ENCODE peak calls at places on chromosomes 6 and 20, in four cellular contexts. N is Karpas-422, L is tibial artery, Z is upper lobe of left lung. F is an unnamed sample. For H3K4me1, the result is how much of the 10 kb centered on the place peaks cover.

GRCh38 chr20:24912397-24913075 is 36.5 kb upstream of the CST7 start:
- DNase-seq in N (no peak), Z (no peak), L (no peak), F (no peak)

GRCh38 chr6:135251964-135252429 is 70.9 kb downstream of the MYB start:
- DNase-seq in N (no peak), Z (no peak), L (no peak), F (no peak)

GRCh38 chr6:111248789-111249188 is 161.5 kb downstream of the SLC16A10 start:
- DNase-seq in N (no peak), Z (no peak), L (no peak), F (no peak)

GRCh38 chr6:18446771-18447170 is 59.6 kb downstream of the RNF144B start:
- DNase-seq in L (no peak), Z (no peak), N (no peak), F (no peak)

GRCh38 chr20:63352811-63353221 is 8.3 kb downstream of the CHRNA4 start:
- DNase-seq in N (no peak), L (no peak), Z (peak), F (no peak)

GRCh38 chr6:88535296-88535695 is 369.1 kb upstream of the CNR1 start:
- DNase-seq in N (no peak), Z (no peak), L (no peak), F (no peak)

GRCh38 chr20:33812673-33813462 is 1.7 kb downstream of the CHMP4B start:
- DNase-seq in N (peak), Z (no peak), L (no peak), F (no peak)

GRCh38 chr6:125989631-125990030 is 3.3 kb downstream of the TRMT11 start:
- DNase-seq in L (no peak), Z (no peak), N (no peak), F (no peak)

GRCh38 chr6:142802124-142802523 is 142.9 kb downstream of the HIVEP2 start:
- DNase-seq in L (no peak), Z (no peak), N (no peak), F (no peak)

GRCh38 chr6:128657181-128657580 is 136.8 kb upstream of the PTPRK start:
- DNase-seq in L (no peak), Z (no peak), N (no peak), F (no peak)

GRCh38 chr6:36201612-36202011 is 5.1 kb downstream of the BRPF3 start:
- DNase-seq in N (no peak), L (no peak), Z (no peak), F (no peak)

GRCh38 chr6:109360791-109361190 is 21.5 kb downstream of the CD164 start:
- DNase-seq in N (no peak), Z (no peak), L (no peak), F (no peak)
- H3K4me3 ChIP-seq in N (no peak), Z (no peak), L (no peak), F (no peak)

DNA sequence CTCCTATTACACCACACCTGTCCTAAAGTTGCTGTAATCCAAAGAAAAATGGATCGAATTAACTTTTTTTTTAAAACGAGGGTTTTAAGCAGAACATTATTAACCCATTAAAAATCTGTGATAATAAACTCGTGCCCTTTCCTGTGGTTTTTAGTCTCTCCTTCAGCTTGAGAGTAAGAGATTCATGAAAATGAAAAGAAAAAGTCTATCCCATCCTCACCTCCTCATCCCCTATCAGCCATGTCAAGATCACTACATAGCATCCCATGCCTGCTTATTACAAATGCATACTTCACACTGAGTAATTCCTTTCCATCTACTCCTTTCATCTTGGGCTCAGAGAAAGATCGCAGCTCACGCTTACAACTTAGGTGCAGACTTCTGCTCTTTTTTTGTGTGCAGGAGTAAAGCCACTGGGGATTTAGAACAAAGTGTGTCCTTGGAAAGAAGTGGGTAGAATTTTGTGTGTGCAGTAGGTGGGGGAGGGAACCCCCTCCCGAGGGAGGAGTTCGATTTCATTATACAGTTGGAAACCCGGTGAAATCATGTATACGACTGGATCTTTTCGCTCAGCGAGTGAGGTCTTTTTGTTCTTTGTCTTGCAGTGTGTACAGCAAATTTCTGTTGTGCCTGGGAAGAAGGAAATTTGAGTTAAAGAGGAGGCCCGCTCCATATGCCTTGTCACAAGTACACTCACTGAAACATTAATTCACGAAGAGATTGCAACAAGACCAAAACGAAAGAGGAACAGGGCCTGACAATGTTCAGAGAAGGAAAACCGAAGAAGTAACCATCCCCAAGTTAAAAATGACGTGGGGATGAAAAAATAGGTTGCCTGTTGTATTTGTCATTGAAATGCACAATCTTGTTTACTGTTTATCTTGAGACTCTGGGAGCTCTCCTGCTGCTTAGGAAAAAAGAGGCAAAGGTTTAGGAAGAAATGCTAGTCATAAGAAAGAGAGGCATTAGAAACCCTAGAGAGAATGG is 146.5 kb upstream of the ZNF217 start:
- DNase-seq in N (no peak), Z (no peak), L (no peak), F (no peak)
- H3K4me1 ChIP-seq in N (under half), Z (under half), L (under half), F (under half)

DNA sequence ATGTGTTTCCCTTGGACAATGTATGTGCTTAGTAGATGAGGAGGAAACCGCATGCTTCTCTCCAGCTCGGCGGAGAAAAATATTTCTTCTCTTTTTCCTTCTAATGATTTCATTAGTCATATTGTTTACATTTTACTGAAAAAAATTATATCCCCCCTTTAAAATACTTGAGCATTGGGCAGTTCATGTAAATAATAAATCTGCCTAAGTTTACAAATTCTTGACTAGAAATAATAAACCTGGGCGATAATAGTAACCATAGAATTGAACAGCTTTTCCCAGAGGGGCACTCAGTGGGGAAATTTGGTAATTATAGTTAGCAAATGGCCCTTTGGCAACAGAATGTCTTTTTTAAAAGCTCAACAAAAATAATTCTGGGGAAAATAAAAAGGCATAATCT is 55.4 kb downstream of the PFDN4 start:
- DNase-seq in Z (no peak), L (no peak), N (no peak), F (no peak)
- H3K4me3 ChIP-seq in Z (no peak), L (no peak), N (no peak), F (no peak)

GRCh38 chr6:90156861-90157260 is 139.8 kb downstream of the BACH2 start:
- DNase-seq in Z (no peak), L (no peak), N (no peak), F (no peak)
- H3K4me1 ChIP-seq in Z (under half), L (under half), N (under half), F (under half)

GRCh38 chr20:57629976-57630525 is 9.8 kb upstream of the ZBP1 start:
- DNase-seq in Z (no peak), L (no peak), N (no peak), F (no peak)

GRCh38 chr20:57625181-57625958 is 5.1 kb upstream of the ZBP1 start:
- DNase-seq in Z (no peak), N (no peak), L (no peak), F (no peak)

GRCh38 chr20:57627972-57628650 is 7.9 kb upstream of the ZBP1 start:
- DNase-seq in L (peak), Z (no peak), N (peak), F (peak)

GRCh38 chr20:57625978-57626377 is 5.8 kb upstream of the ZBP1 start:
- DNase-seq in N (no peak), Z (no peak), L (no peak), F (no peak)

GRCh38 chr20:57627339-57627738 is 7.1 kb upstream of the ZBP1 start:
- DNase-seq in N (no peak), L (no peak), Z (no peak), F (no peak)
- H3K4me3 ChIP-seq in N (no peak), L (no peak), Z (no peak), F (no peak)

GRCh38 chr6:42152024-42152423 is 9.6 kb upstream of the C6orf132 start:
- DNase-seq in L (no peak), Z (no peak), N (no peak), F (no peak)

GRCh38 chr6:42155293-42155692 is 12.9 kb upstream of the C6orf132 start:
- DNase-seq in Z (no peak), N (no peak), L (no peak), F (no peak)

GRCh38 chr6:42156638-42157037 is 14.2 kb upstream of the C6orf132 start:
- DNase-seq in N (no peak), L (no peak), Z (no peak), F (no peak)

GRCh38 chr6:42154461-42155209 is 12.2 kb upstream of the C6orf132 start:
- DNase-seq in N (no peak), L (no peak), Z (no peak), F (no peak)

GRCh38 chr6:42153921-42154320 is 11.5 kb upstream of the C6orf132 start:
- DNase-seq in L (no peak), Z (no peak), N (no peak), F (no peak)
- H3K4me1 ChIP-seq in L (under half), Z (under half), N (under half), F (under half)

GRCh38 chr6:85461806-85462185 is 11.9 kb downstream of the NT5E start:
- DNase-seq in Z (no peak), N (no peak), L (no peak), F (no peak)
- H3K4me3 ChIP-seq in Z (no peak), N (no peak), L (no peak), F (no peak)